ENCODE peak calls at places on chromosome 5, in ten cellular contexts. V, B, T, D, H, I, J, N, K and R are unnamed samples.

GRCh38 chr5:61910771-61911170 is 395.2 kb upstream of the KIF2A start:
- DNase-seq in I (no peak), K (no peak), B (no peak), D (no peak), T (no peak), J (no peak), H (no peak), N (no peak), V (no peak), R (no peak)

GRCh38 chr5:89728750-89729149 is 680.8 kb downstream of the CETN3 start:
- DNase-seq in J (no peak), H (peak), B (no peak), I (no peak), T (no peak), D (no peak), N (no peak), K (no peak), V (no peak), R (no peak)

GRCh38 chr5:8908055-8908683 is 637.7 kb downstream of the SEMA5A start:
- DNase-seq in J (peak), B (no peak), H (no peak), N (no peak), K (peak), V (peak), T (no peak), I (peak), D (no peak), R (peak)

GRCh38 chr5:25554077-25554476 is 909.3 kb upstream of the CDH10 start:
- DNase-seq in J (peak), I (no peak), B (no peak), V (no peak), K (no peak), T (no peak), H (no peak), N (no peak), D (no peak), R (no peak)

GRCh38 chr5:138720840-138721239 is 32.4 kb upstream of the CTNNA1 start:
- DNase-seq in H (no peak), I (no peak), D (no peak), K (no peak), T (no peak), B (no peak), J (no peak), V (no peak), N (no peak), R (no peak)

GRCh38 chr5:120297621-120298020 is 166.5 kb upstream of the PRR16 start:
- DNase-seq in D (no peak), N (no peak), T (no peak), K (no peak), J (no peak), B (no peak), I (no peak), V (no peak), H (no peak), R (no peak)

GRCh38 chr5:170520319-170520718 is 16.5 kb downstream of the KCNIP1 start:
- DNase-seq in K (peak), D (no peak), B (no peak), J (no peak), N (no peak), T (no peak), H (no peak), V (no peak), I (no peak), R (no peak)

GRCh38 chr5:128213340-128213739 is 129.8 kb downstream of the SLC12A2 start:
- DNase-seq in V (peak), T (peak), D (no peak), H (no peak), N (no peak), K (peak), I (peak), B (peak), J (peak), R (peak)

GRCh38 chr5:135137146-135137915 is 103.3 kb upstream of the PITX1 start:
- DNase-seq in B (no peak), V (no peak), D (no peak), J (no peak), H (no peak), N (no peak), K (no peak), I (no peak), T (no peak), R (no peak)

GRCh38 chr5:91469517-91470165 is 86.5 kb upstream of the ARRDC3 start:
- DNase-seq in T (no peak), J (no peak), N (no peak), I (no peak), H (no peak), K (peak), D (no peak), B (no peak), V (no peak), R (no peak)

GRCh38 chr5:102758576-102758975 is 3.5 kb downstream of the PAM start:
- DNase-seq in V (no peak), J (no peak), I (no peak), N (no peak), T (no peak), D (no peak), K (no peak), H (no peak), B (no peak), R (no peak)

GRCh38 chr5:169367861-169368260 is 66.9 kb upstream of the SLIT3 start:
- DNase-seq in D (no peak), H (no peak), K (no peak), I (no peak), N (no peak), T (no peak), J (no peak), B (no peak), V (no peak), R (no peak)

GRCh38 chr5:110807174-110807573 is 68.4 kb downstream of the SLC25A46 start:
- DNase-seq in J (no peak), T (no peak), H (no peak), V (no peak), D (no peak), K (peak), N (no peak), B (no peak), I (peak), R (no peak)

GRCh38 chr5:19676895-19677294 is 311.1 kb downstream of the CDH18 start:
- DNase-seq in J (no peak), B (no peak), T (no peak), D (no peak), I (no peak), H (no peak), K (no peak), V (no peak), N (no peak), R (no peak)

GRCh38 chr5:103216137-103216536 is 42.4 kb upstream of the MACIR start:
- DNase-seq in J (no peak), D (no peak), N (no peak), B (no peak), H (no peak), I (no peak), K (no peak), V (no peak), T (no peak), R (no peak)

GRCh38 chr5:119420173-119420572 is 32.1 kb upstream of the HSD17B4 start:
- DNase-seq in K (no peak), V (no peak), I (no peak), J (no peak), B (no peak), D (no peak), N (no peak), T (no peak), H (no peak), R (no peak)

GRCh38 chr5:129243058-129243457 is 148.5 kb downstream of the ISOC1 start:
- DNase-seq in N (no peak), K (no peak), V (no peak), D (no peak), H (no peak), T (no peak), B (no peak), J (no peak), I (no peak), R (no peak)

GRCh38 chr5:88847410-88847809 is 35.6 kb downstream of the MEF2C start:
- DNase-seq in B (no peak), I (no peak), H (no peak), J (no peak), K (no peak), V (no peak), T (no peak), D (no peak), N (no peak), R (no peak)

GRCh38 chr5:118440496-118440895 is 547.9 kb downstream of the DTWD2 start:
- DNase-seq in T (no peak), K (no peak), V (no peak), I (no peak), N (no peak), J (no peak), H (no peak), B (no peak), D (no peak), R (no peak)

GRCh38 chr5:93874080-93874479 is 132.7 kb upstream of the POU5F2 start:
- DNase-seq in B (no peak), N (no peak), J (no peak), I (no peak), V (no peak), D (no peak), K (no peak), H (no peak), T (no peak), R (no peak)

GRCh38 chr5:68381909-68382308 is 166.4 kb downstream of the PIK3R1 start:
- DNase-seq in K (no peak), I (no peak), H (no peak), V (no peak), T (no peak), B (no peak), N (no peak), D (no peak), J (no peak), R (no peak)

GRCh38 chr5:2017540-2018389 is 135.0 kb upstream of the IRX4 start:
- DNase-seq in T (no peak), J (peak), K (no peak), H (no peak), B (peak), D (no peak), N (no peak), I (no peak), V (peak), R (no peak)

GRCh38 chr5:142512680-142513042 is 173.2 kb downstream of the FGF1 start:
- DNase-seq in N (no peak), V (no peak), B (no peak), T (no peak), I (no peak), K (no peak), J (no peak), D (no peak), H (no peak), R (no peak)

GRCh38 chr5:180353226-180353962 is at the start of gene GFPT2:
- DNase-seq in J (peak), K (peak), B (peak), D (peak), N (no peak), V (no peak), H (peak), I (peak), T (peak), R (no peak)

GRCh38 chr5:118620201-118620600 is 368.1 kb downstream of the DTWD2 start:
- DNase-seq in I (no peak), V (no peak), K (no peak), B (no peak), J (no peak), T (no peak), N (no peak), H (no peak), D (no peak), R (no peak)

GRCh38 chr5:180332051-180332517 is 21.1 kb downstream of the GFPT2 start:
- DNase-seq in V (no peak), T (no peak), I (no peak), K (no peak), D (peak), N (no peak), J (peak), H (no peak), B (no peak), R (no peak)

GRCh38 chr5:170644501-170644900 is 139.0 kb upstream of the GABRP start:
- DNase-seq in I (no peak), V (no peak), N (no peak), H (no peak), T (no peak), J (no peak), D (peak), B (no peak), K (no peak), R (no peak)

GRCh38 chr5:172446336-172447051 is 7.8 kb downstream of the SH3PXD2B start:
- DNase-seq in B (no peak), H (peak), J (no peak), N (no peak), V (no peak), I (no peak), T (no peak), D (peak), K (no peak), R (no peak)
- H3K27ac ChIP-seq in B (no peak), H (no peak), J (no peak), N (peak), V (no peak), I (peak), T (peak), D (no peak), K (no peak), R (no peak)

GRCh38 chr5:173964491-173964890 is 24.5 kb upstream of the C5orf47 start:
- DNase-seq in B (no peak), I (no peak), K (no peak), D (no peak), T (no peak), H (no peak), N (no peak), J (no peak), V (no peak), R (no peak)
- H3K4me3 ChIP-seq in B (no peak), I (no peak), K (no peak), D (no peak), T (peak), H (no peak), N (no peak), J (peak), V (no peak), R (no peak)

GRCh38 chr5:178429541-178430186 is 160.5 kb downstream of the COL23A1 start:
- DNase-seq in V (peak), D (no peak), B (no peak), H (no peak), T (no peak), I (no peak), K (no peak), J (no peak), N (no peak), R (no peak)
- H3K27ac ChIP-seq in V (no peak), D (no peak), B (no peak), H (no peak), T (no peak), I (no peak), K (no peak), J (no peak), N (no peak), R (no peak)

GRCh38 chr5:124596595-124597388 is 149.6 kb downstream of the ZNF608 start:
- DNase-seq in D (no peak), K (peak), B (no peak), V (no peak), T (no peak), I (no peak), N (no peak), J (no peak), H (no peak), R (no peak)
- H3K4me3 ChIP-seq in D (no peak), K (no peak), B (no peak), V (no peak), T (no peak), I (no peak), N (no peak), J (no peak), H (no peak), R (no peak)

GRCh38 chr5:149088686-149089085 is 25.8 kb upstream of the SH3TC2 start:
- DNase-seq in D (no peak), B (no peak), T (no peak), V (no peak), N (no peak), K (no peak), I (no peak), H (no peak), J (no peak), R (no peak)
- H3K27ac ChIP-seq in D (no peak), B (no peak), T (no peak), V (no peak), N (no peak), K (no peak), I (no peak), H (no peak), J (no peak), R (no peak)

GRCh38 chr5:157571357-157571827 is 4.2 kb downstream of the ADAM19 start:
- DNase-seq in J (no peak), N (no peak), H (no peak), T (no peak), I (peak), V (peak), B (no peak), D (peak), K (peak), R (no peak)
- H3K4me3 ChIP-seq in J (no peak), N (no peak), H (peak), T (no peak), I (no peak), V (no peak), B (no peak), D (no peak), K (no peak), R (no peak)

GRCh38 chr5:98454904-98455303 is 318.6 kb upstream of the RGMB start:
- DNase-seq in D (no peak), J (no peak), V (no peak), I (no peak), B (no peak), K (no peak), T (no peak), N (no peak), H (no peak), R (no peak)
- H3K27ac ChIP-seq in D (no peak), J (no peak), V (no peak), I (no peak), B (no peak), K (no peak), T (no peak), N (no peak), H (no peak), R (no peak)